ENCODE peak calls at places on chromosomes 4 and X, in seven cellular contexts. One of them, this sample, is unnamed. For H3K4me1, the result is how much of the 10 kb centered on the place peaks cover.

GRCh38 chr4:47462799-47463234 is 685 bp downstream of the COMMD8 start:
- DNase-seq in colonic mucosa: no peak
- DNase-seq in lung: no peak
- DNase-seq in tibial nerve: no peak
- DNase-seq in A549: no peak
- DNase-seq in K562: no peak
- DNase-seq in heart right ventricle: no peak
- DNase-seq in this sample: no peak

GRCh38 chrX:75086731-75087195 is 69.3 kb downstream of the ABCB7 start:
- DNase-seq in colonic mucosa: no peak
- DNase-seq in A549: no peak
- DNase-seq in lung: no peak
- DNase-seq in K562: peak
- DNase-seq in heart right ventricle: no peak
- DNase-seq in tibial nerve: no peak
- DNase-seq in this sample: no peak

GRCh38 chrX:120224388-120224787 is 26.2 kb upstream of the ZBTB33 start:
- DNase-seq in colonic mucosa: no peak
- DNase-seq in tibial nerve: no peak
- DNase-seq in K562: peak
- DNase-seq in lung: no peak
- DNase-seq in A549: no peak
- DNase-seq in heart right ventricle: no peak
- DNase-seq in this sample: no peak

GRCh38 chr4:66590488-66591215 is 920.4 kb upstream of the EPHA5 start:
- DNase-seq in A549: no peak
- DNase-seq in K562: no peak
- DNase-seq in heart right ventricle: no peak
- DNase-seq in tibial nerve: no peak
- DNase-seq in colonic mucosa: no peak
- DNase-seq in lung: no peak
- DNase-seq in this sample: no peak

GRCh38 chr4:120672558-120673147 is 249.9 kb downstream of the PRDM5 start:
- DNase-seq in tibial nerve: no peak
- DNase-seq in lung: no peak
- DNase-seq in heart right ventricle: no peak
- DNase-seq in A549: no peak
- DNase-seq in colonic mucosa: no peak
- DNase-seq in K562: no peak
- DNase-seq in this sample: no peak

GRCh38 chrX:134551365-134552095 is 91.6 kb downstream of the HPRT1 start:
- DNase-seq in tibial nerve: no peak
- DNase-seq in K562: no peak
- DNase-seq in lung: no peak
- DNase-seq in A549: no peak
- DNase-seq in colonic mucosa: no peak
- DNase-seq in heart right ventricle: no peak
- DNase-seq in this sample: no peak

GRCh38 chr4:19437008-19437407 is 814.7 kb upstream of the SLIT2 start:
- DNase-seq in tibial nerve: no peak
- DNase-seq in A549: no peak
- DNase-seq in K562: no peak
- DNase-seq in lung: no peak
- DNase-seq in heart right ventricle: no peak
- DNase-seq in colonic mucosa: no peak
- DNase-seq in this sample: no peak

GRCh38 chrX:3346436-3347329 is at the start of gene MXRA5:
- DNase-seq in lung: no peak
- DNase-seq in K562: no peak
- DNase-seq in A549: no peak
- DNase-seq in tibial nerve: no peak
- DNase-seq in heart right ventricle: peak
- DNase-seq in colonic mucosa: no peak
- DNase-seq in this sample: no peak

GRCh38 chr4:120517966-120518365 is 404.6 kb downstream of the PRDM5 start:
- DNase-seq in heart right ventricle: no peak
- DNase-seq in A549: peak
- DNase-seq in lung: no peak
- DNase-seq in K562: no peak
- DNase-seq in tibial nerve: peak
- DNase-seq in colonic mucosa: peak
- DNase-seq in this sample: peak

GRCh38 chr4:147860960-147861359 is 129.1 kb downstream of the ARHGAP10 start:
- DNase-seq in heart right ventricle: peak
- DNase-seq in K562: no peak
- DNase-seq in colonic mucosa: no peak
- DNase-seq in A549: no peak
- DNase-seq in lung: no peak
- DNase-seq in tibial nerve: no peak
- DNase-seq in this sample: no peak

GRCh38 chrX:1904663-1905218 is 289.9 kb downstream of the ASMT start:
- DNase-seq in lung: no peak
- DNase-seq in heart right ventricle: no peak
- DNase-seq in K562: no peak
- DNase-seq in A549: no peak
- DNase-seq in tibial nerve: no peak
- DNase-seq in colonic mucosa: no peak
- DNase-seq in this sample: no peak

GRCh38 chr4:123300222-123300621 is 96.4 kb upstream of the SPRY1 start:
- DNase-seq in A549: no peak
- DNase-seq in tibial nerve: no peak
- DNase-seq in lung: no peak
- DNase-seq in heart right ventricle: no peak
- DNase-seq in K562: no peak
- DNase-seq in colonic mucosa: no peak
- DNase-seq in this sample: no peak

GRCh38 chr4:182213024-182213423 is 30.2 kb upstream of the TENM3 start:
- DNase-seq in lung: no peak
- DNase-seq in heart right ventricle: no peak
- DNase-seq in colonic mucosa: no peak
- DNase-seq in K562: no peak
- DNase-seq in tibial nerve: no peak
- DNase-seq in A549: no peak
- DNase-seq in this sample: no peak

GRCh38 chr4:83212041-83212851 is 72.4 kb downstream of the COQ2 start:
- DNase-seq in tibial nerve: no peak
- DNase-seq in heart right ventricle: no peak
- DNase-seq in K562: no peak
- DNase-seq in lung: no peak
- DNase-seq in A549: no peak
- DNase-seq in colonic mucosa: peak
- DNase-seq in this sample: no peak

GRCh38 chr4:186726440-186727148 is 2.9 kb upstream of the FAT1 start:
- DNase-seq in K562: peak
- DNase-seq in A549: peak
- DNase-seq in lung: peak
- DNase-seq in heart right ventricle: peak
- DNase-seq in tibial nerve: peak
- DNase-seq in colonic mucosa: peak
- DNase-seq in this sample: peak

GRCh38 chrX:140701480-140701879 is 8.1 kb upstream of the LINC00632 start:
- DNase-seq in lung: no peak
- DNase-seq in A549: no peak
- DNase-seq in heart right ventricle: no peak
- DNase-seq in colonic mucosa: no peak
- DNase-seq in K562: peak
- DNase-seq in tibial nerve: peak
- DNase-seq in this sample: peak

GRCh38 chrX:13742397-13743176 is 8.0 kb downstream of the OFD1 start:
- DNase-seq in tibial nerve: no peak
- DNase-seq in lung: no peak
- DNase-seq in heart right ventricle: no peak
- DNase-seq in K562: no peak
- DNase-seq in colonic mucosa: no peak
- DNase-seq in A549: no peak
- DNase-seq in this sample: peak
- H3K4me3 ChIP-seq in tibial nerve: no peak
- H3K4me3 ChIP-seq in lung: no peak
- H3K4me3 ChIP-seq in heart right ventricle: no peak
- H3K4me3 ChIP-seq in K562: no peak
- H3K4me3 ChIP-seq in colonic mucosa: no peak
- H3K4me3 ChIP-seq in A549: no peak
- H3K4me3 ChIP-seq in this sample: no peak

GRCh38 chr4:3836041-3836801 is 70.0 kb downstream of the ADRA2C start:
- DNase-seq in A549: no peak
- DNase-seq in colonic mucosa: no peak
- DNase-seq in heart right ventricle: no peak
- DNase-seq in tibial nerve: no peak
- DNase-seq in K562: no peak
- DNase-seq in lung: no peak
- DNase-seq in this sample: no peak

GRCh38 chr4:3834921-3835521 is 68.8 kb downstream of the ADRA2C start:
- DNase-seq in colonic mucosa: no peak
- DNase-seq in heart right ventricle: no peak
- DNase-seq in K562: no peak
- DNase-seq in A549: no peak
- DNase-seq in tibial nerve: no peak
- DNase-seq in lung: no peak
- DNase-seq in this sample: no peak

GRCh38 chr4:3834186-3834920 is 68.2 kb downstream of the ADRA2C start:
- DNase-seq in heart right ventricle: no peak
- DNase-seq in K562: no peak
- DNase-seq in A549: no peak
- DNase-seq in lung: no peak
- DNase-seq in tibial nerve: no peak
- DNase-seq in colonic mucosa: no peak
- DNase-seq in this sample: no peak

GRCh38 chr4:3836802-3837601 is 70.8 kb downstream of the ADRA2C start:
- DNase-seq in A549: no peak
- DNase-seq in K562: peak
- DNase-seq in colonic mucosa: no peak
- DNase-seq in heart right ventricle: no peak
- DNase-seq in tibial nerve: no peak
- DNase-seq in lung: no peak
- DNase-seq in this sample: peak

DNA sequence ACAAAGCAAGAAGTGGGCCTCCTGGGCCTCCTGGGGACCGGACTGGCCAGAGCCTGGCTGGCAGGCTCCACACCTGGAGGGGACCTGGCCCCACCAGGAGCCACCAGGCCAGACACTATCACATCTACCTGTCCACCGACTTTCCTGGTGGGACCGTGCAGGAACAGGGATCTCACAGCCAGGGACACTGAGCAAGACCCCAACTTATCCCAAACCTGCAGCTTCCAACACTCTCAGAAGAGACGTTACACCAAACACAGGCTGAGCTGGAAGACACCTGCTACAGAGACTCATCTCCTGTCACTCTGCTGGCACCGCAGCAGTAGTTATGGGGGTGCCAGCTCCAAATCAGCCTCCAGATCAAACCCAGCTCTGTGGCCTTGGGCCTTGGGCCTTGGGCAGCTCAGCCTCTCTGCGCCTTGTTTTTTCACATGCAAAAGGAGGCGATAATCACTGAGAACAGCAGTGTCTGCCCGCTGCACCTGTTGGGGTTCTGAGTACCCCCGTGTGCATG is 69.4 kb downstream of the ADRA2C start:
- DNase-seq in heart right ventricle: no peak
- DNase-seq in colonic mucosa: no peak
- DNase-seq in lung: no peak
- DNase-seq in tibial nerve: no peak
- DNase-seq in K562: no peak
- DNase-seq in A549: no peak
- DNase-seq in this sample: no peak
- H3K4me1 ChIP-seq in heart right ventricle: under half
- H3K4me1 ChIP-seq in colonic mucosa: under half
- H3K4me1 ChIP-seq in lung: under half
- H3K4me1 ChIP-seq in tibial nerve: under half
- H3K4me1 ChIP-seq in K562: under half
- H3K4me1 ChIP-seq in A549: under half
- H3K4me1 ChIP-seq in this sample: under half

GRCh38 chrX:65196758-65197371 is 220.6 kb upstream of the ZC4H2 start:
- DNase-seq in colonic mucosa: peak
- DNase-seq in K562: peak
- DNase-seq in heart right ventricle: no peak
- DNase-seq in tibial nerve: no peak
- DNase-seq in lung: no peak
- DNase-seq in A549: peak
- DNase-seq in this sample: peak
- TF ChIP-seq CTCF in colonic mucosa: peak
- TF ChIP-seq CTCF in K562: no peak
- TF ChIP-seq CTCF in heart right ventricle: peak
- TF ChIP-seq CTCF in tibial nerve: peak
- TF ChIP-seq CTCF in lung: no peak
- TF ChIP-seq CTCF in A549: no peak
- TF ChIP-seq CTCF in this sample: peak

DNA sequence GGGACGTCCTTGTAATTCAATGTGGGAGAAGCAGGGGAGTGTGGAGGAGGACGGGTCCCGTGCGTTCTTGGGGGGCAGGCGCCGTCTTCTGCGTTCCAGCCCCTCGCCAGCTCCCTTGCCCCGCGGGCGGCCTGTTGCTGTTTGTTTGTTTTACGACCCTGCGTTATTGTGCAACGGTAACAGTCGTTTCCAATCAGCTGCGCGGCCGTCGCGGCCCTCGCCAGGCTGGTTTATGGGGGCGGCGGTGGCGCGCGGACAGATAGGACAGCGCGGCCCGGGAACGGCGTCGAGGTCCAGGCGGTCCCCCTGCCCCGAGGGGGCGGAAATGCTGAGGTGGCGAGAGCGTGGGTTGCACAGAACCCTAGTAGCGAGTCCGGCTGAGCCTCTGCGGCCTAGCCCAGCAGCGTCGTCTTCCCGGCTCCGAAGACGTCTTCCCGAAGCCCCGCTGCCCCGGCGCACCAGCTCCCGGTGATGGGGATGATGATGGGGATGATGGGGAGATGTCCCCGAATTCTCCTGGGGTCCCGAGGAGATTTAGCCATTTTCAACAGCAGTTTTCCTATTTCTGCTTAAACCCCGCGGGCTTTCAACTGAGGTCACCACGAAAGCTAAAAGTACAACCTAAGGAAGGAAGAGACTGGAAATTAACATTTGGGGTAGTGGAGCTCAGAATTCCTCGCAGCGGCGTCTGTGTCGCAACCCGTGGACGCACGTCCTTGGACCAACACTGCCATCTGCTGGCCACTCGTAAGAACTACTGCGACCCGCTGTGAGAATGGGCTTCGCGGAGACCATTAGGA is 4.8 kb downstream of the PDGFRA start:
- DNase-seq in tibial nerve: peak
- DNase-seq in A549: peak
- DNase-seq in lung: peak
- DNase-seq in K562: peak
- DNase-seq in colonic mucosa: peak
- DNase-seq in heart right ventricle: peak
- DNase-seq in this sample: peak
- H3K4me3 ChIP-seq in tibial nerve: peak
- H3K4me3 ChIP-seq in A549: peak
- H3K4me3 ChIP-seq in lung: peak
- H3K4me3 ChIP-seq in K562: no peak
- H3K4me3 ChIP-seq in colonic mucosa: peak
- H3K4me3 ChIP-seq in heart right ventricle: peak
- H3K4me3 ChIP-seq in this sample: peak

DNA sequence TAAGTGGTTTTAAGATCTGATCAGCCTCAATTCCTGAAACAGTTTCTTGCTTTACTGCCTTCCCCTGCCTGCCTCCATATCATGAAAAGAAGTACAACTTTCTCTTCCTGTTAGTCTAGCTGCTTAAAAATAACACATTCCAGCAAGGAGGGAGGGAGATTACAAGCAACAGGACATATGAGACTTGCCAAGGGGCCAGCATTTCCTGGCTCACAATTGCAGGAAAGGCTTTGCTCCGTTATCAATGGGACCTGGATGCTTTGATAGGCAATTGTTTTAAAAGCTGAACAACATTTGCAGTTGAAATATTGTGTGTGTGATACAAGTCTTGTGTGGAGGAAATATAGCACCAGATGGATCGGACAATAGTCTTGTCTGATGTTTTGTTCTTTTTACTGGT is 425.0 kb downstream of the FAT4 start:
- DNase-seq in lung: no peak
- DNase-seq in tibial nerve: no peak
- DNase-seq in A549: no peak
- DNase-seq in K562: no peak
- DNase-seq in colonic mucosa: no peak
- DNase-seq in heart right ventricle: peak
- DNase-seq in this sample: no peak
- H3K4me1 ChIP-seq in lung: under half
- H3K4me1 ChIP-seq in tibial nerve: under half
- H3K4me1 ChIP-seq in A549: under half
- H3K4me1 ChIP-seq in K562: under half
- H3K4me1 ChIP-seq in colonic mucosa: under half
- H3K4me1 ChIP-seq in heart right ventricle: under half
- H3K4me1 ChIP-seq in this sample: under half

This sample was measured in Caco-2.